ENCODE peak calls at places on chromosomes 3 and 15, in four cellular contexts. C, N, D and O are unnamed samples.

GRCh38 chr3:184192889-184193288 is 6.9 kb downstream of the ABCF3 start:
- DNase-seq in D (no peak), N (no peak), C (no peak), O (no peak)

GRCh38 chr3:194464692-194465091 is 22.1 kb downstream of the ATP13A3 start:
- DNase-seq in N (no peak), D (no peak), C (no peak), O (no peak)

GRCh38 chr3:162743091-162743490 is 1246.5 kb downstream of the OTOL1 start:
- DNase-seq in C (no peak), N (no peak), D (no peak), O (no peak)

GRCh38 chr3:9916734-9917680 is at the start of gene IL17RC:
- DNase-seq in C (peak), D (peak), N (peak), O (no peak)

GRCh38 chr3:141250828-141251227 is 19.2 kb downstream of the PXYLP1 start:
- DNase-seq in D (no peak), N (no peak), C (no peak), O (no peak)

GRCh38 chr15:56964182-56964581 is 45.7 kb downstream of the TCF12 start:
- DNase-seq in D (no peak), C (no peak), N (no peak), O (no peak)

GRCh38 chr3:150278843-150279341 is 129.2 kb upstream of the TSC22D2 start:
- DNase-seq in C (no peak), D (no peak), N (no peak), O (no peak)

GRCh38 chr3:63232764-63233396 is 45.2 kb upstream of the SYNPR start:
- DNase-seq in C (no peak), N (no peak), D (no peak), O (no peak)

GRCh38 chr3:44337253-44337652 is 1.3 kb upstream of the TCAIM start:
- DNase-seq in D (no peak), C (no peak), N (no peak), O (no peak)

GRCh38 chr3:16329792-16330061 is 64.7 kb downstream of the OXNAD1 start:
- DNase-seq in N (no peak), C (no peak), D (no peak), O (no peak)

GRCh38 chr15:55267401-55268053 is 22.1 kb downstream of the RAB27A start:
- DNase-seq in N (no peak), D (no peak), C (no peak), O (no peak)

GRCh38 chr15:68818671-68819450 is 1.8 kb downstream of the ANP32A start:
- DNase-seq in C (peak), N (peak), D (no peak), O (no peak)

GRCh38 chr15:38531509-38531908 is 33.1 kb downstream of the RASGRP1 start:
- DNase-seq in C (no peak), D (no peak), N (no peak), O (no peak)
- TF ChIP-seq TCF7L2 in C (no peak), D (no peak), N (no peak), O (no peak)

GRCh38 chr3:32432045-32432710 is 40.5 kb downstream of the CMTM7 start:
- DNase-seq in C (no peak), N (no peak), D (no peak), O (no peak)
- TF ChIP-seq TCF7L2 in C (no peak), N (no peak), D (no peak), O (no peak)

DNA sequence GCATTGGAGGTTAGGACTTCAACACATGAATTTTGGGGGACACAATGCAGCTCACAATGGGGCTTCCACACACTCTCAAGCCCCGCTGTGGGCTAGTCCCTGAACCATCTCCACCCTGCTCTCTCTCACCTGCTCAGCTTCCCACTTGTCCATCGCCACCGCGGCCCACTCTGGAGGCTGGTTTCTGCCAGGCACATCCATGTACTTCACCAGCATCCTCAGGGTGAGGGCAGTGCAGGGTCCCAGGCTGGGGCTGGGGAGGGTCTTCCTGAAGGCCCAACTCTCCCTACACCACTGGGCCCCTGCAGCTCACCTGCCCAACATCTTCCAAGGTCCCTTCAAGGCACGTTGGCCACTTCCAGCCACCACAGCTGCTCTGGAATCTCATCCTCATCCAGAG is 46.4 kb downstream of the KLF15 start:
- DNase-seq in D (no peak), N (no peak), C (no peak), O (no peak)
- TF ChIP-seq TCF7L2 in D (no peak), N (no peak), C (no peak), O (no peak)

GRCh38 chr3:53113293-53114010 is 16.8 kb downstream of the RFT1 start:
- DNase-seq in D (no peak), N (no peak), C (no peak), O (no peak)

GRCh38 chr3:53109190-53109589 is 21.0 kb downstream of the RFT1 start:
- DNase-seq in D (no peak), N (no peak), C (no peak), O (no peak)

GRCh38 chr3:53114011-53114400 is 16.2 kb downstream of the RFT1 start:
- DNase-seq in N (peak), D (peak), C (peak), O (peak)

GRCh38 chr3:53114412-53115074 is 15.7 kb downstream of the RFT1 start:
- DNase-seq in C (no peak), D (no peak), N (peak), O (no peak)

DNA sequence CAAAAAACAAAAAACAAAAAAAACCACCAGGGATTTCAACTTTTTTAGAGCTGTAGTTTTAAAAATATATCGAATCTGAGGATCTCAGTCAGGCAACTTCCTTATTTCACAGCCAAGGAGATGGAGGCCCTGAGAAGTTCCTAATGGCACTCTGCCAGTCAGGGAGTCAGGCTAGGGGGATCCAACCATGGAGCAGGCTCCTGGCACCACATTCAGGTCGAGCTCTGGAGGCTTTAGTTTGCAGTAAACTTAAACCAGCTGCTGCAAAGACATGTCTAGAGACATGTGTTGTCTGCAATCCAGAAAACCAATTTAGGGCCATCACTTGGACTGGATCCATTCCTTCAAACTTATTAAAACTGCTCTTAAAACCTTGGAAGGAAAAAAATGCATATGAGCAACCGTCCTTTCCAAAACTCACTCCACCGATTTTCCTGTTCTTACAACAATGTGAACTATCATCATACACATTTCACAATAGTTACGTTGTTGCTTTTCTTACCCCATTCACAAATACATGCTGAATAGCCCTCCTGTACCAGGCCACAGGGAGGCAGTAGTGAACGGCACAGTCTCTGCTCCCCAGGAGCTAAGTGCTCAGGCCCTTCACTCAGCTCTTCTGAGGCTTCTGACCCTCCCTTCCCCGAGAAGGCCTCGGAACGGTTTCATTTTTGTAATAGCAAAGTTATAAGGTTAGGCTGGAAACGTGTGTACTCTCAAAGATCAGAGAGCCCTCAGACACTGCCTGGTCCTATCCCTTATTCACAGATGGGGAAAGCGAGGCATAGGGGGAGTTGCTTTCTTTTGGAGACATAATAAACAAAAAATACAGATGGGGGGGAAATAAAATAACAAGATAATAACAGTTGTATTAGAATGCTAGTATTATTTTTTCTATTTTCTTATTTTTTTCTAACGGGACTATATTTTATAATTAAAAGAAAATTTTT is 20.1 kb downstream of the RFT1 start:
- DNase-seq in D (peak), N (peak), C (peak), O (no peak)
- TF ChIP-seq TCF7L2 in D (no peak), N (no peak), C (no peak), O (no peak)

DNA sequence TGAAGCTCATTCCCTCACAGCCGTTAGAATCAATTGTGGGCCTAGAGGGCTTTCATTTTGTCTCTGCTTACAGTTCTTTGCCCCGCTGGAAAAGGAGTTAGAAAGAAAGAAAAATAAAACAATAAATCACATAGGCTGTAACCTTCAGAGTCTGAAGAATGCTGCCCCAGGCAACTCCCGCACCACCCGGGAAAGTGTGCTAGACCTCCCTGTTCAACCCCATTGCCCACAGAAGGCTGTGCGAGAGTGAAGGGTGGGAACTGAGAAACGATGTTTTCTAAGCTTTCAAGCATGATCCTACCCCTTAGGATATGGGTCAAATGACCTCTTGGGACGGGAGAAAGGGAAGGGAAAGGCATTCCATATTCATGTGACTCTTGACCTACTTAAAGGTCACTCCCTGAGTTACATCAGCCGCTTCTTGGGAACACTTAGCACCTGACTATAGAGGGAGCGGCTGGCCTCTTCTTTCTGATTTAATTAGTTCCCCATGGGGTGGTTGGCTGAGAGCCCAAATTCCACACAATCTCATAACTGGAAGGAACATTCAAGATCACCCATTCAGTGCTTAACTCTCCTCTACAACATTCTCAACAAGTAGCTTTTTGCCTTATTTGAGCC is 114.8 kb upstream of the SLC24A5 start:
- DNase-seq in D (no peak), N (no peak), C (no peak), O (no peak)
- TF ChIP-seq TCF7L2 in D (no peak), N (no peak), C (no peak), O (no peak)

GRCh38 chr3:145869958-145870357 is 291.0 kb downstream of the PLOD2 start:
- DNase-seq in N (no peak), D (no peak), C (no peak), O (no peak)
- TF ChIP-seq TCF7L2 in N (no peak), D (no peak), C (no peak), O (no peak)

DNA sequence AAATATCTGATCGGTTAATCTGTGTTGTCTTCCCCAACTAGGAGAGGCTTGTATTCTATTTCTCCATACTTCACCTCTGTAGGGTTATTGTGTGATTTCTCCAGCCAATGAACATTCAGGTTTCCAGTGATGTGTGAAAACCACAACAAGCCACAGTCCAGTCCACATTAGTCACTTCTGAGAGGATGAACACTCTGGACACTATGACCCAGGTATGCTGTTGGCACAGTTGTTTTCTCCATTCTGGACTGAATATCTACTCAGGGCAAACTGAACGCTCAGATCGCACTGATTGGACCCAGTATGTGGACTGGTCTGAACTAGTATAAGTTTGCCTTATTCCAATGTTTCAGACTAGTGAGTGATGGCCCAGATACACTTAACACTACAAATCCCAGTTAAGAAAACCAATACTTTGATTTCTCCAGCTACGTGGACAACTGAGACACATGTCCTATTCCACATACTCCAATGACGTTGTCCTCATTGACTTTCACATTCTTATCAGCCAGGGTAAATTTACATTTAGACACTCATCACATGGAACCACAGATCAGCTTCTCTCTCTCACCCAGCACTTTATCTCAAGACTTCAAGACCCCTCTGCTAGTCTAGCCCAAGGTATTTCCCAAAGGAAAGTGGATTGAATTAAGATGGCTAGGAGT is 587.4 kb upstream of the SGO1 start:
- DNase-seq in N (no peak), C (peak), D (no peak), O (no peak)
- TF ChIP-seq TCF7L2 in N (no peak), C (no peak), D (no peak), O (no peak)

GRCh38 chr3:32391643-32392529 is at the start of gene CMTM7:
- DNase-seq in D (peak), N (peak), C (peak), O (no peak)
- TF ChIP-seq TCF7L2 in D (no peak), N (no peak), C (no peak), O (no peak)